ENCODE peak calls at places on chromosomes 4 and X, in nine cellular contexts. O, D, E, U, C, N, J, K and I are unnamed samples.

GRCh38 chr4:88211473-88212252 is 53.2 kb upstream of the ABCG2 start:
- DNase-seq in J (peak), D (peak), O (peak), K (no peak), N (peak), U (peak), E (peak), C (peak), I (no peak)

GRCh38 chr4:123478859-123479345 is 82.3 kb downstream of the SPRY1 start:
- DNase-seq in K (no peak), U (peak), O (no peak), J (no peak), N (no peak), D (peak), C (no peak), E (no peak), I (no peak)

GRCh38 chrX:121836000-121836399 is 788.6 kb downstream of the GLUD2 start:
- DNase-seq in K (no peak), J (no peak), O (no peak), N (no peak), E (no peak), D (peak), C (no peak), U (no peak), I (no peak)

GRCh38 chrX:154774622-154775021 is 12.0 kb downstream of the DKC1 start:
- DNase-seq in E (no peak), J (no peak), U (no peak), D (no peak), N (no peak), K (no peak), O (no peak), C (no peak), I (no peak)

GRCh38 chr4:165343353-165344191 is 16.1 kb downstream of the MSMO1 start:
- DNase-seq in C (no peak), O (no peak), N (peak), D (peak), U (no peak), K (no peak), E (peak), J (no peak), I (no peak)

GRCh38 chr4:39453738-39454137 is 5.0 kb downstream of the RPL9 start:
- DNase-seq in C (no peak), O (no peak), J (no peak), U (no peak), E (no peak), K (no peak), D (no peak), N (no peak), I (no peak)

GRCh38 chr4:169841776-169842175 is 84.0 kb upstream of the HPF1 start:
- DNase-seq in K (no peak), O (no peak), U (no peak), N (no peak), C (no peak), J (no peak), E (no peak), D (peak), I (no peak)

GRCh38 chr4:17875402-17876070 is 64.8 kb downstream of the NCAPG start:
- DNase-seq in J (no peak), K (no peak), C (no peak), N (no peak), U (no peak), O (no peak), E (no peak), D (no peak), I (no peak)

GRCh38 chr4:2045518-2045951 is 13.6 kb upstream of the NAT8L start:
- DNase-seq in K (no peak), U (no peak), C (no peak), O (no peak), D (peak), J (no peak), E (no peak), N (no peak), I (no peak)

GRCh38 chr4:39963656-39964055 is 14.1 kb downstream of the PDS5A start:
- DNase-seq in D (no peak), C (no peak), O (no peak), U (no peak), K (no peak), E (no peak), N (no peak), J (no peak), I (no peak)

GRCh38 chr4:61753739-61754138 is 553.6 kb downstream of the ADGRL3 start:
- DNase-seq in J (no peak), D (no peak), U (no peak), N (no peak), C (no peak), K (no peak), O (no peak), E (no peak), I (no peak)

GRCh38 chr4:185682236-185682635 is 129.8 kb downstream of the SORBS2 start:
- DNase-seq in D (peak), J (no peak), K (no peak), U (no peak), E (no peak), C (no peak), N (no peak), O (no peak), I (no peak)

GRCh38 chr4:1765409-1766335 is 27.4 kb upstream of the FGFR3 start:
- DNase-seq in D (no peak), C (no peak), N (no peak), O (no peak), U (no peak), J (no peak), K (no peak), E (no peak), I (no peak)

GRCh38 chr4:76377922-76378321 is 43.0 kb downstream of the CCDC158 start:
- DNase-seq in D (peak), K (no peak), E (peak), O (peak), N (no peak), U (peak), C (no peak), J (peak), I (peak)

GRCh38 chr4:158172558-158173258 is at the start of gene GASK1B:
- DNase-seq in D (peak), O (no peak), U (peak), C (no peak), K (no peak), E (no peak), N (peak), J (no peak), I (no peak)

GRCh38 chrX:114985967-114986592 is 31.3 kb downstream of the IL13RA2 start:
- DNase-seq in C (no peak), U (no peak), N (no peak), J (no peak), D (peak), K (no peak), E (no peak), O (no peak), I (no peak)

GRCh38 chrX:115462406-115462805 is 98.6 kb upstream of the PLS3 start:
- DNase-seq in U (no peak), K (no peak), O (no peak), E (no peak), J (no peak), N (no peak), C (no peak), D (no peak), I (no peak)

GRCh38 chr4:581753-582361 is 5.8 kb upstream of the TMEM271 start:
- DNase-seq in E (no peak), U (no peak), J (no peak), K (no peak), C (no peak), O (no peak), N (no peak), D (peak), I (no peak)

GRCh38 chr4:20126906-20127305 is 124.8 kb upstream of the SLIT2 start:
- DNase-seq in U (no peak), N (no peak), E (no peak), D (no peak), C (no peak), K (no peak), O (no peak), J (no peak), I (no peak)

GRCh38 chr4:145186719-145187118 is 6.3 kb upstream of the OTUD4 start:
- DNase-seq in J (no peak), K (no peak), E (no peak), D (no peak), C (no peak), O (no peak), N (no peak), U (no peak), I (no peak)

GRCh38 chrX:121000589-121000988 is 15.0 kb upstream of the CT47A1 start:
- DNase-seq in D (peak), E (no peak), U (no peak), K (no peak), O (no peak), J (no peak), C (no peak), N (peak), I (no peak)

GRCh38 chrX:47595701-47596655 is 13.7 kb downstream of the TIMP1 start:
- DNase-seq in K (no peak), N (no peak), U (no peak), J (no peak), O (no peak), D (no peak), C (no peak), E (no peak), I (no peak)